ENCODE peak calls at places on chromosomes 11 and 22, in ten cellular contexts. R, M, Q, T, D, S, L, O, E and P are unnamed samples.

GRCh38 chr22:17262976-17263375 is 43.7 kb upstream of the ADA2 start:
- DNase-seq in Q (no peak), E (no peak), M (no peak), T (no peak), D (no peak), O (no peak), S (no peak), R (no peak), L (no peak), P (no peak)

GRCh38 chr11:91972665-91973266 is 251.9 kb upstream of the FAT3 start:
- DNase-seq in D (no peak), T (peak), E (no peak), M (no peak), S (no peak), R (no peak), O (no peak), Q (no peak), L (no peak), P (no peak)

GRCh38 chr11:29320196-29320595 is 696.6 kb downstream of the KCNA4 start:
- DNase-seq in R (no peak), M (no peak), O (no peak), L (no peak), S (no peak), D (no peak), T (no peak), Q (no peak), E (no peak), P (no peak)

GRCh38 chr11:115761348-115761747 is 257.1 kb upstream of the CADM1 start:
- DNase-seq in R (no peak), Q (no peak), L (no peak), D (no peak), E (no peak), M (peak), T (no peak), S (no peak), O (no peak), P (no peak)

GRCh38 chr22:36701941-36702640 is 1.5 kb downstream of the CACNG2 start:
- DNase-seq in S (no peak), T (no peak), D (no peak), E (no peak), Q (no peak), M (no peak), R (no peak), O (no peak), L (no peak), P (no peak)

GRCh38 chr11:130677486-130678153 is 229.2 kb downstream of the ADAMTS15 start:
- DNase-seq in L (no peak), E (no peak), T (peak), S (no peak), R (no peak), D (no peak), Q (no peak), O (no peak), M (peak), P (no peak)

GRCh38 chr11:86802601-86803051 is 2.3 kb downstream of the PRSS23 start:
- DNase-seq in Q (no peak), L (no peak), T (peak), R (no peak), E (no peak), O (no peak), M (peak), D (no peak), S (no peak), P (peak)

GRCh38 chr11:95155385-95155784 is 65.7 kb downstream of the ENDOD1 start:
- DNase-seq in O (no peak), E (no peak), L (no peak), S (no peak), M (no peak), R (no peak), T (no peak), Q (no peak), D (no peak), P (no peak)

GRCh38 chr11:111064118-111064517 is 181.4 kb upstream of the POU2AF2 start:
- DNase-seq in M (no peak), T (no peak), Q (no peak), S (no peak), D (no peak), L (no peak), O (no peak), E (no peak), R (no peak), P (no peak)

GRCh38 chr11:125429174-125429707 is 66.8 kb downstream of the FEZ1 start:
- DNase-seq in Q (peak), S (peak), M (peak), L (peak), E (peak), O (peak), D (peak), T (peak), R (peak), P (no peak)

GRCh38 chr11:62830904-62831519 is 839 bp downstream of the STX5 start:
- DNase-seq in M (peak), E (no peak), S (no peak), L (no peak), Q (peak), D (no peak), O (peak), T (no peak), R (no peak), P (peak)

GRCh38 chr11:3671334-3672254 is at the start of gene CHRNA10:
- DNase-seq in D (no peak), T (no peak), S (no peak), O (no peak), E (no peak), R (no peak), L (no peak), M (peak), Q (no peak), P (no peak)

GRCh38 chr11:108196901-108197300 is 25.5 kb downstream of the NPAT start:
- DNase-seq in S (no peak), E (no peak), L (no peak), R (no peak), M (no peak), D (no peak), T (no peak), O (no peak), Q (peak), P (no peak)

GRCh38 chr22:16810188-16810802 is 14.9 kb downstream of the XKR3 start:
- DNase-seq in O (no peak), Q (no peak), D (no peak), S (no peak), R (no peak), M (no peak), L (no peak), E (no peak), T (no peak), P (no peak)

GRCh38 chr22:38067771-38068360 is 10.7 kb downstream of the PICK1 start:
- DNase-seq in O (no peak), R (no peak), L (no peak), D (no peak), S (no peak), M (no peak), Q (no peak), T (no peak), E (no peak), P (no peak)

GRCh38 chr11:69985654-69986420 is 92.3 kb upstream of the ANO1 start:
- DNase-seq in L (no peak), S (no peak), T (no peak), R (no peak), O (no peak), D (no peak), M (no peak), E (no peak), Q (no peak), P (no peak)

GRCh38 chr11:93361435-93361834 is 30.9 kb downstream of the DEUP1 start:
- DNase-seq in Q (no peak), E (no peak), L (no peak), R (no peak), O (no peak), D (no peak), M (no peak), T (no peak), S (no peak), P (no peak)

GRCh38 chr11:1287928-1288327 is 21.5 kb downstream of the TOLLIP start:
- DNase-seq in M (no peak), S (no peak), D (no peak), O (no peak), T (no peak), E (no peak), Q (no peak), R (no peak), L (no peak), P (no peak)

GRCh38 chr22:35150163-35151107 is 84.5 kb downstream of the ISX start:
- DNase-seq in Q (peak), E (no peak), R (no peak), S (no peak), L (peak), T (peak), M (peak), D (peak), O (peak), P (peak)

GRCh38 chr11:134565343-134565891 is 153.4 kb upstream of the B3GAT1 start:
- DNase-seq in O (no peak), Q (no peak), T (no peak), E (no peak), M (no peak), R (no peak), S (no peak), D (no peak), L (no peak), P (no peak)

GRCh38 chr22:43435851-43436535 is 24.2 kb downstream of the MPPED1 start:
- DNase-seq in M (peak), S (no peak), R (peak), L (no peak), Q (no peak), T (peak), E (no peak), O (no peak), D (no peak), P (no peak)

GRCh38 chr11:71563401-71563800 is 2.0 kb upstream of the KRTAP5-10 start:
- DNase-seq in T (no peak), L (no peak), Q (peak), O (peak), D (peak), S (peak), E (no peak), R (no peak), M (peak), P (peak)

GRCh38 chr22:49768961-49769690 is 58.5 kb downstream of the BRD1 start:
- DNase-seq in S (no peak), Q (no peak), D (no peak), E (peak), L (no peak), T (no peak), M (no peak), O (no peak), R (no peak), P (peak)

GRCh38 chr11:44243633-44244343 is 66.2 kb downstream of the ALX4 start:
- DNase-seq in T (no peak), M (peak), S (no peak), D (no peak), Q (no peak), L (no peak), O (no peak), R (no peak), E (no peak), P (no peak)

GRCh38 chr22:28795071-28795693 is 5.2 kb downstream of the XBP1 start:
- DNase-seq in Q (no peak), O (no peak), R (no peak), M (no peak), E (no peak), D (no peak), L (no peak), T (peak), S (no peak), P (no peak)

GRCh38 chr11:117535201-117535869 is 207.7 kb downstream of the CEP164 start:
- DNase-seq in E (peak), M (no peak), R (no peak), L (no peak), Q (no peak), T (peak), D (no peak), S (no peak), O (no peak), P (peak)

GRCh38 chr22:20520093-20520511 is 12.7 kb downstream of the MED15 start:
- DNase-seq in R (no peak), L (no peak), O (no peak), D (no peak), Q (no peak), M (no peak), E (no peak), S (no peak), T (no peak), P (no peak)

GRCh38 chr11:113926273-113927183 is 21.9 kb downstream of the HTR3B start:
- DNase-seq in M (no peak), L (no peak), D (no peak), O (no peak), R (no peak), T (no peak), S (no peak), E (no peak), Q (no peak), P (no peak)

GRCh38 chr22:17381237-17381913 is 12.1 kb downstream of the CECR2 start:
- DNase-seq in D (no peak), T (no peak), M (no peak), R (no peak), L (no peak), O (no peak), Q (no peak), S (no peak), E (no peak), P (no peak)

GRCh38 chr22:20654343-20655208 is 119.3 kb upstream of the SERPIND1 start:
- DNase-seq in S (no peak), M (peak), O (no peak), Q (no peak), E (no peak), T (no peak), R (no peak), D (no peak), L (no peak), P (no peak)

GRCh38 chr22:17087176-17088131 is 2.7 kb downstream of the IL17RA start:
- DNase-seq in R (no peak), M (no peak), E (no peak), D (no peak), O (no peak), T (no peak), S (no peak), L (peak), Q (peak), P (no peak)

GRCh38 chr22:35608088-35608487 is 9.0 kb downstream of the MB start:
- DNase-seq in M (no peak), E (no peak), D (no peak), Q (no peak), S (no peak), T (no peak), L (no peak), O (no peak), R (no peak), P (no peak)

GRCh38 chr11:35458846-35459245 is 39.5 kb upstream of the SLC1A2 start:
- DNase-seq in Q (no peak), M (no peak), S (no peak), L (no peak), E (no peak), T (no peak), R (no peak), D (no peak), O (no peak), P (no peak)